ENCODE peak calls at places on chromosomes 7 and 10, in nine cellular contexts. One of them, this sample, is unnamed.

GRCh38 chr10:93600861-93601773 is at the start of gene RBP4:
- DNase-seq in left ventricle myocardium inferior: no peak
- DNase-seq in fibroblast of the aortic adventitia: peak
- DNase-seq in stimulated activated CD8-positive, alpha-beta memory T cell treated with anti-CD3 and anti-CD28 coated beads, Interleukin-4, amount 100 ng/mL, for 1 hour: no peak
- DNase-seq in activated naive CD8-positive, alpha-beta T cell treated with anti-CD3 and anti-CD28 coated beads, Interleukin-2, amount 10 ng/mL, durations not matched to agents 7 days and 5 days: no peak
- DNase-seq in neural progenitor cell: peak
- DNase-seq in DMS153: peak
- DNase-seq in heart left ventricle: no peak
- DNase-seq in stimulated activated effector memory CD8-positive, alpha-beta T cell treated with anti-CD3 and anti-CD28 coated beads, Interleukin-12 subunit alpha, Interleukin-12 subunit beta, amount 100 ng/mL, for 72 hours: no peak
- DNase-seq in this sample: no peak

GRCh38 chr7:68623030-68623429 is 975.2 kb upstream of the AUTS2 start:
- DNase-seq in fibroblast of the aortic adventitia: no peak
- DNase-seq in stimulated activated CD8-positive, alpha-beta memory T cell treated with anti-CD3 and anti-CD28 coated beads, Interleukin-4, amount 100 ng/mL, for 1 hour: no peak
- DNase-seq in neural progenitor cell: no peak
- DNase-seq in activated naive CD8-positive, alpha-beta T cell treated with anti-CD3 and anti-CD28 coated beads, Interleukin-2, amount 10 ng/mL, durations not matched to agents 7 days and 5 days: no peak
- DNase-seq in heart left ventricle: no peak
- DNase-seq in left ventricle myocardium inferior: no peak
- DNase-seq in stimulated activated effector memory CD8-positive, alpha-beta T cell treated with anti-CD3 and anti-CD28 coated beads, Interleukin-12 subunit alpha, Interleukin-12 subunit beta, amount 100 ng/mL, for 72 hours: no peak
- DNase-seq in DMS153: no peak
- DNase-seq in this sample: no peak

GRCh38 chr10:80739328-80739727 is 201.6 kb downstream of the SH2D4B start:
- DNase-seq in left ventricle myocardium inferior: no peak
- DNase-seq in fibroblast of the aortic adventitia: no peak
- DNase-seq in stimulated activated effector memory CD8-positive, alpha-beta T cell treated with anti-CD3 and anti-CD28 coated beads, Interleukin-12 subunit alpha, Interleukin-12 subunit beta, amount 100 ng/mL, for 72 hours: no peak
- DNase-seq in heart left ventricle: no peak
- DNase-seq in DMS153: no peak
- DNase-seq in stimulated activated CD8-positive, alpha-beta memory T cell treated with anti-CD3 and anti-CD28 coated beads, Interleukin-4, amount 100 ng/mL, for 1 hour: no peak
- DNase-seq in activated naive CD8-positive, alpha-beta T cell treated with anti-CD3 and anti-CD28 coated beads, Interleukin-2, amount 10 ng/mL, durations not matched to agents 7 days and 5 days: no peak
- DNase-seq in neural progenitor cell: no peak
- DNase-seq in this sample: no peak

GRCh38 chr7:156470399-156471320 is 169.9 kb upstream of the RNF32 start:
- DNase-seq in DMS153: no peak
- DNase-seq in neural progenitor cell: no peak
- DNase-seq in heart left ventricle: no peak
- DNase-seq in activated naive CD8-positive, alpha-beta T cell treated with anti-CD3 and anti-CD28 coated beads, Interleukin-2, amount 10 ng/mL, durations not matched to agents 7 days and 5 days: no peak
- DNase-seq in stimulated activated CD8-positive, alpha-beta memory T cell treated with anti-CD3 and anti-CD28 coated beads, Interleukin-4, amount 100 ng/mL, for 1 hour: no peak
- DNase-seq in fibroblast of the aortic adventitia: no peak
- DNase-seq in stimulated activated effector memory CD8-positive, alpha-beta T cell treated with anti-CD3 and anti-CD28 coated beads, Interleukin-12 subunit alpha, Interleukin-12 subunit beta, amount 100 ng/mL, for 72 hours: no peak
- DNase-seq in left ventricle myocardium inferior: no peak
- DNase-seq in this sample: no peak

GRCh38 chr10:98119891-98120290 is 14.6 kb upstream of the R3HCC1L start:
- DNase-seq in stimulated activated CD8-positive, alpha-beta memory T cell treated with anti-CD3 and anti-CD28 coated beads, Interleukin-4, amount 100 ng/mL, for 1 hour: no peak
- DNase-seq in activated naive CD8-positive, alpha-beta T cell treated with anti-CD3 and anti-CD28 coated beads, Interleukin-2, amount 10 ng/mL, durations not matched to agents 7 days and 5 days: no peak
- DNase-seq in stimulated activated effector memory CD8-positive, alpha-beta T cell treated with anti-CD3 and anti-CD28 coated beads, Interleukin-12 subunit alpha, Interleukin-12 subunit beta, amount 100 ng/mL, for 72 hours: no peak
- DNase-seq in neural progenitor cell: no peak
- DNase-seq in DMS153: no peak
- DNase-seq in fibroblast of the aortic adventitia: no peak
- DNase-seq in heart left ventricle: no peak
- DNase-seq in left ventricle myocardium inferior: no peak
- DNase-seq in this sample: no peak

GRCh38 chr7:778968-779451 is 51.9 kb upstream of the PRKAR1B start:
- DNase-seq in stimulated activated CD8-positive, alpha-beta memory T cell treated with anti-CD3 and anti-CD28 coated beads, Interleukin-4, amount 100 ng/mL, for 1 hour: no peak
- DNase-seq in neural progenitor cell: no peak
- DNase-seq in stimulated activated effector memory CD8-positive, alpha-beta T cell treated with anti-CD3 and anti-CD28 coated beads, Interleukin-12 subunit alpha, Interleukin-12 subunit beta, amount 100 ng/mL, for 72 hours: no peak
- DNase-seq in activated naive CD8-positive, alpha-beta T cell treated with anti-CD3 and anti-CD28 coated beads, Interleukin-2, amount 10 ng/mL, durations not matched to agents 7 days and 5 days: no peak
- DNase-seq in heart left ventricle: peak
- DNase-seq in fibroblast of the aortic adventitia: no peak
- DNase-seq in left ventricle myocardium inferior: no peak
- DNase-seq in DMS153: peak
- DNase-seq in this sample: no peak

GRCh38 chr10:69215405-69216176 is 4.5 kb upstream of the HKDC1 start:
- DNase-seq in DMS153: no peak
- DNase-seq in left ventricle myocardium inferior: no peak
- DNase-seq in stimulated activated CD8-positive, alpha-beta memory T cell treated with anti-CD3 and anti-CD28 coated beads, Interleukin-4, amount 100 ng/mL, for 1 hour: no peak
- DNase-seq in stimulated activated effector memory CD8-positive, alpha-beta T cell treated with anti-CD3 and anti-CD28 coated beads, Interleukin-12 subunit alpha, Interleukin-12 subunit beta, amount 100 ng/mL, for 72 hours: no peak
- DNase-seq in neural progenitor cell: no peak
- DNase-seq in activated naive CD8-positive, alpha-beta T cell treated with anti-CD3 and anti-CD28 coated beads, Interleukin-2, amount 10 ng/mL, durations not matched to agents 7 days and 5 days: no peak
- DNase-seq in fibroblast of the aortic adventitia: no peak
- DNase-seq in heart left ventricle: no peak
- DNase-seq in this sample: no peak

GRCh38 chr10:75651452-75651851 is 220.0 kb downstream of the LRMDA start:
- DNase-seq in stimulated activated effector memory CD8-positive, alpha-beta T cell treated with anti-CD3 and anti-CD28 coated beads, Interleukin-12 subunit alpha, Interleukin-12 subunit beta, amount 100 ng/mL, for 72 hours: no peak
- DNase-seq in neural progenitor cell: peak
- DNase-seq in heart left ventricle: no peak
- DNase-seq in fibroblast of the aortic adventitia: peak
- DNase-seq in activated naive CD8-positive, alpha-beta T cell treated with anti-CD3 and anti-CD28 coated beads, Interleukin-2, amount 10 ng/mL, durations not matched to agents 7 days and 5 days: no peak
- DNase-seq in DMS153: no peak
- DNase-seq in left ventricle myocardium inferior: no peak
- DNase-seq in stimulated activated CD8-positive, alpha-beta memory T cell treated with anti-CD3 and anti-CD28 coated beads, Interleukin-4, amount 100 ng/mL, for 1 hour: no peak
- DNase-seq in this sample: no peak

GRCh38 chr10:124007773-124008145 is 85.6 kb downstream of the CHST15 start:
- DNase-seq in neural progenitor cell: no peak
- DNase-seq in stimulated activated effector memory CD8-positive, alpha-beta T cell treated with anti-CD3 and anti-CD28 coated beads, Interleukin-12 subunit alpha, Interleukin-12 subunit beta, amount 100 ng/mL, for 72 hours: no peak
- DNase-seq in stimulated activated CD8-positive, alpha-beta memory T cell treated with anti-CD3 and anti-CD28 coated beads, Interleukin-4, amount 100 ng/mL, for 1 hour: no peak
- DNase-seq in left ventricle myocardium inferior: no peak
- DNase-seq in heart left ventricle: no peak
- DNase-seq in activated naive CD8-positive, alpha-beta T cell treated with anti-CD3 and anti-CD28 coated beads, Interleukin-2, amount 10 ng/mL, durations not matched to agents 7 days and 5 days: no peak
- DNase-seq in fibroblast of the aortic adventitia: no peak
- DNase-seq in DMS153: no peak
- DNase-seq in this sample: no peak

GRCh38 chr10:59907918-59908807 is 1.8 kb upstream of the CCDC6 start:
- DNase-seq in heart left ventricle: no peak
- DNase-seq in neural progenitor cell: peak
- DNase-seq in stimulated activated effector memory CD8-positive, alpha-beta T cell treated with anti-CD3 and anti-CD28 coated beads, Interleukin-12 subunit alpha, Interleukin-12 subunit beta, amount 100 ng/mL, for 72 hours: no peak
- DNase-seq in stimulated activated CD8-positive, alpha-beta memory T cell treated with anti-CD3 and anti-CD28 coated beads, Interleukin-4, amount 100 ng/mL, for 1 hour: peak
- DNase-seq in fibroblast of the aortic adventitia: peak
- DNase-seq in DMS153: no peak
- DNase-seq in activated naive CD8-positive, alpha-beta T cell treated with anti-CD3 and anti-CD28 coated beads, Interleukin-2, amount 10 ng/mL, durations not matched to agents 7 days and 5 days: no peak
- DNase-seq in left ventricle myocardium inferior: no peak
- DNase-seq in this sample: peak

GRCh38 chr7:77667459-77668090 is 28.7 kb upstream of the RSBN1L start:
- DNase-seq in fibroblast of the aortic adventitia: peak
- DNase-seq in left ventricle myocardium inferior: no peak
- DNase-seq in activated naive CD8-positive, alpha-beta T cell treated with anti-CD3 and anti-CD28 coated beads, Interleukin-2, amount 10 ng/mL, durations not matched to agents 7 days and 5 days: no peak
- DNase-seq in stimulated activated CD8-positive, alpha-beta memory T cell treated with anti-CD3 and anti-CD28 coated beads, Interleukin-4, amount 100 ng/mL, for 1 hour: no peak
- DNase-seq in heart left ventricle: no peak
- DNase-seq in stimulated activated effector memory CD8-positive, alpha-beta T cell treated with anti-CD3 and anti-CD28 coated beads, Interleukin-12 subunit alpha, Interleukin-12 subunit beta, amount 100 ng/mL, for 72 hours: no peak
- DNase-seq in neural progenitor cell: no peak
- DNase-seq in DMS153: no peak
- DNase-seq in this sample: no peak

GRCh38 chr7:30168800-30169584 is 34.2 kb downstream of the MTURN start:
- DNase-seq in neural progenitor cell: peak
- DNase-seq in stimulated activated effector memory CD8-positive, alpha-beta T cell treated with anti-CD3 and anti-CD28 coated beads, Interleukin-12 subunit alpha, Interleukin-12 subunit beta, amount 100 ng/mL, for 72 hours: no peak
- DNase-seq in activated naive CD8-positive, alpha-beta T cell treated with anti-CD3 and anti-CD28 coated beads, Interleukin-2, amount 10 ng/mL, durations not matched to agents 7 days and 5 days: no peak
- DNase-seq in DMS153: no peak
- DNase-seq in fibroblast of the aortic adventitia: peak
- DNase-seq in stimulated activated CD8-positive, alpha-beta memory T cell treated with anti-CD3 and anti-CD28 coated beads, Interleukin-4, amount 100 ng/mL, for 1 hour: no peak
- DNase-seq in heart left ventricle: no peak
- DNase-seq in left ventricle myocardium inferior: no peak
- DNase-seq in this sample: no peak

GRCh38 chr10:14414901-14415300 is 84.2 kb upstream of the FRMD4A start:
- DNase-seq in DMS153: no peak
- DNase-seq in neural progenitor cell: no peak
- DNase-seq in fibroblast of the aortic adventitia: peak
- DNase-seq in activated naive CD8-positive, alpha-beta T cell treated with anti-CD3 and anti-CD28 coated beads, Interleukin-2, amount 10 ng/mL, durations not matched to agents 7 days and 5 days: no peak
- DNase-seq in stimulated activated effector memory CD8-positive, alpha-beta T cell treated with anti-CD3 and anti-CD28 coated beads, Interleukin-12 subunit alpha, Interleukin-12 subunit beta, amount 100 ng/mL, for 72 hours: no peak
- DNase-seq in heart left ventricle: no peak
- DNase-seq in stimulated activated CD8-positive, alpha-beta memory T cell treated with anti-CD3 and anti-CD28 coated beads, Interleukin-4, amount 100 ng/mL, for 1 hour: no peak
- DNase-seq in left ventricle myocardium inferior: no peak
- DNase-seq in this sample: no peak